ENCODE peak calls at places on chromosomes 1 and 21, in six cellular contexts. Q, X, G, N, M and J are unnamed samples.

GRCh38 chr1:159556931-159557369 is 21.1 kb upstream of the OR10J5 start:
- DNase-seq in Q (no peak), X (no peak), G (no peak), M (no peak), N (no peak), J (no peak)

GRCh38 chr1:112686417-112686816 is 12.0 kb downstream of the MOV10 start:
- DNase-seq in X (no peak), N (no peak), G (no peak), Q (no peak), M (no peak), J (no peak)

GRCh38 chr1:2180297-2181245 is 14.0 kb downstream of the FAAP20 start:
- DNase-seq in G (no peak), M (no peak), X (no peak), N (peak; percentile 93), Q (no peak), J (no peak)

GRCh38 chr1:100627018-100627716 is 89.2 kb downstream of the GPR88 start:
- DNase-seq in Q (no peak), X (no peak), M (no peak), N (peak; percentile 86), G (no peak), J (no peak)

GRCh38 chr1:94321662-94322061 is 84.3 kb upstream of the ARHGAP29 start:
- DNase-seq in M (no peak), X (peak; percentile 71), Q (no peak), N (peak; percentile 94), G (no peak), J (no peak)

GRCh38 chr1:152933196-152933595 is 13.8 kb upstream of the SPRR5 start:
- DNase-seq in M (no peak), X (no peak), G (no peak), Q (no peak), N (peak; percentile 30), J (no peak)

GRCh38 chr1:198528376-198528775 is 12.1 kb downstream of the ATP6V1G3 start:
- DNase-seq in Q (no peak), X (no peak), G (no peak), N (peak; percentile 44), M (no peak), J (no peak)

GRCh38 chr1:48688102-48688760 is 88.5 kb downstream of the BEND5 start:
- DNase-seq in G (no peak), M (no peak), N (peak; percentile 29), Q (no peak), X (no peak), J (no peak)

GRCh38 chr1:208654241-208654640 is 410.1 kb upstream of the PLXNA2 start:
- DNase-seq in Q (no peak), M (peak; percentile 17), N (peak; percentile 76), G (no peak), X (no peak), J (no peak)

GRCh38 chr1:31007462-31007991 is 58.0 kb downstream of the PUM1 start:
- DNase-seq in G (no peak), X (peak; percentile 14), Q (no peak), N (peak; percentile 27), M (no peak), J (no peak)

GRCh38 chr1:114122891-114123621 is 30.6 kb downstream of the SYT6 start:
- DNase-seq in N (peak; percentile 76), M (peak; percentile 41), G (peak; percentile 50), X (no peak), Q (no peak), J (no peak)

GRCh38 chr1:3738943-3739342 is 13.3 kb upstream of the CCDC27 start:
- DNase-seq in Q (no peak), M (no peak), G (no peak), N (no peak), X (no peak), J (no peak)

GRCh38 chr1:59828160-59828559 is 13.4 kb downstream of the HOOK1 start:
- DNase-seq in X (no peak), M (no peak), G (no peak), N (no peak), Q (no peak), J (no peak)

GRCh38 chr21:29805110-29805509 is 134.7 kb downstream of the GRIK1 start:
- DNase-seq in X (no peak), Q (no peak), G (no peak), M (no peak), N (no peak), J (no peak)

GRCh38 chr1:43716559-43717281 is 9.4 kb downstream of the ST3GAL3 start:
- DNase-seq in N (no peak), M (no peak), X (no peak), Q (no peak), G (no peak), J (no peak)

GRCh38 chr1:207002731-207003146 is 29.8 kb downstream of the C1orf116 start:
- DNase-seq in X (peak; percentile 55), N (peak; percentile 99), M (no peak), G (no peak), Q (no peak), J (no peak)

DNA sequence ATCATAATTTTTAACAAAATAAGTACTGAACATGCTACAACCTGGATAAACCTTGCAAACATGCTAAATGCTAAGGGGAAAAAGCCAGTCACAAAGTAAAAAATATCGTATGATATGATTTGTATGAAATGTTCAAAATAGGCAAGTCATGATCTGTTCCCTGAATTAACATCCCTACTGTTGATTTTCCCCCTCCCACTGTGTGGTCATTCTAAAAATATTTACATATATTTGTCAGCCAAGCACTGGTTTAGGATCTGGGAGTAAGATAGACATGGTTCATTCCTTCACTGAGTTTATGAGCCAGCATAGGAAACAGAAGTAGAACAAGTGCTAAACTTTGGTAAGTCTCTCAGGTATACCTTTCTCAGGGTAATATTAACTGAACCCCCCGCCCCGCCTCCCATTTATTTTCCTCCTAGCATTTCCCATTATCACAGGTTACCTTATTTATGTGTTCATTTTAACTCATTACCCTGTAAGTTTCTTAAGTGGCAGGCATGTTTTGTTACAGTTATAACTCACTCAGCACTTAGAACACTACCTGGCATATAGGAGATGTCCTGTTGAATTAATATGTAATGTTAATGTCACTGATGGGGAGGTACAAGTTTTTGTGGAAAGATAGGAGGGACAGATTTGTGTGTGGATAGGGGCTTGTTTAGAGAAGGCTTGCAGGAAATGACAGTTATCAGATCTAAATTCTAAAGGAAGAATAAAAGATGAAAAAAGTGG is 12.3 kb downstream of the UQCRH start:
- DNase-seq in X (no peak), N (peak; percentile 63), Q (no peak), G (no peak), M (no peak), J (no peak)
- H3K36me3 ChIP-seq in X (no peaks in the 10 kb centered on the region), N (peaks cover 32% of the 10 kb centered on the region), Q (peaks cover 58% of the 10 kb centered on the region), G (peaks cover 44% of the 10 kb centered on the region), M (peaks cover 38% of the 10 kb centered on the region), J (peaks cover 74% of the 10 kb centered on the region)

GRCh38 chr1:90821152-90821792 is 104.2 kb upstream of the BARHL2 start:
- DNase-seq in M (no peak), X (no peak), G (no peak), Q (no peak), N (no peak), J (no peak)

GRCh38 chr1:90826024-90826423 is 108.9 kb upstream of the BARHL2 start:
- DNase-seq in G (no peak), Q (no peak), N (no peak), M (no peak), X (no peak), J (no peak)

GRCh38 chr1:90821793-90822359 is 104.8 kb upstream of the BARHL2 start:
- DNase-seq in Q (no peak), G (no peak), N (no peak), M (no peak), X (no peak), J (no peak)

GRCh38 chr1:90824551-90824950 is 107.4 kb upstream of the BARHL2 start:
- DNase-seq in G (no peak), Q (no peak), X (no peak), N (no peak), M (no peak), J (no peak)

DNA sequence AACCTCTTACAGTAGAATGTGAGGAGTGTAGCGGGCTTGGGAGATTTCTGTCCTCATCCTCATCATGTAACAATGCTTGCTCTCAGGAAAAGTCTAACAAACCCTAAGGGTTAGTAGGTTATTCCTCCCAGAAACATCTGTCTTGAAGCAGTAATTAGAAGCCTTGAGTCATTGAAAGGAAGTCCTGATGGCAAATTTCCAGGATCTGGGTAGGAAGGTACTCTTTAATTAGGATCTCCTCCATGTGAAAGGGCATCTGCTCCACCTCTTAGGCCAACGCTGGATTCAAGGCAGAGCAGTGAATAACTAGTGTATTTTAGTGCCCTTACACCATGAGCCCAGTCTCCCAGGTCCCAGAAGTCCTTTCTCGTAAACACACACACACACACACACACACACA is 106.6 kb upstream of the BARHL2 start:
- DNase-seq in G (no peak), Q (no peak), N (no peak), M (no peak), X (no peak), J (no peak)
- H3K27me3 ChIP-seq in G (no peaks in the 10 kb centered on the region), Q (no peaks in the 10 kb centered on the region), N (peaks cover 30% of the 10 kb centered on the region), M (peaks cover 29% of the 10 kb centered on the region), X (no peaks in the 10 kb centered on the region), J (no peaks in the 10 kb centered on the region)

GRCh38 chr1:35444519-35444774 is 112.8 kb downstream of the KIAA0319L start:
- DNase-seq in G (no peak), X (no peak), M (no peak), N (no peak), Q (no peak), J (no peak)

GRCh38 chr1:35443768-35444518 is 113.3 kb downstream of the KIAA0319L start:
- DNase-seq in M (no peak), N (peak; percentile 14), G (no peak), Q (no peak), X (no peak), J (no peak)

GRCh38 chr1:35439626-35440025 is 117.6 kb downstream of the KIAA0319L start:
- DNase-seq in N (peak; percentile 51), X (no peak), M (no peak), G (no peak), Q (no peak), J (no peak)

GRCh38 chr1:35442737-35443136 is 114.5 kb downstream of the KIAA0319L start:
- DNase-seq in N (no peak), M (no peak), Q (no peak), X (no peak), G (no peak), J (no peak)

DNA sequence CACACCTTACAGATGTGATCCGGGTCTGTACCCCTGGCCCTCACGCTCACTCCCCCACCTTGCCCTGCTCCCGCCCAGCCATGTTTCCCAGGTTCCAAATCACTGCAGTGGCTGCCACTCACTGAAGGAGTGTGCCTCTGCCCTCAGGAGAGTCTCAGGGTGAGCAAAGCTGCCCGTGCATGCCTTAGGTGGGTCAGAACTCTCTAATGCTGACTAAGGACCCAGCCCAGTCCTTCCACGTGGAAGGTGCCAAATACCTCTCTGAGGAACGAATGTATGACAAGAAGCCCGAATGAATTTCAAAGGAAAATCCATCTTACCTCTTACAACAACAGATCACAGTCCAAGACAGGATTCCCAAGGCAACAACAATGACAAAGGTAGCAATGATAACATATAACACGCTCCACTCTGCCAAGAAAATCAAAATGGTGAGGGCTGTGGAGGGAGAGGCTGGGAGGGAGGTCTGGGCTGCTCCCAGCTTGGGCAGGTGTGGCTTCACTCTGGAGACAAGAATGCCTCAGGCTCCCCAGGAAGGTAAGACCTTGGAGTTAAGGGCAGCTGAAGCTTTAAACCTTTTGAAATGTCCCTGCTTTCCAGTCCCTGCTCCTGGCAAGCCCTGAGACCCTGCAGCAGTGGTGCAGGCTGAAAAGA is 115.2 kb downstream of the KIAA0319L start:
- DNase-seq in G (no peak), N (no peak), X (no peak), M (no peak), Q (no peak), J (no peak)
- H3K36me3 ChIP-seq in G (peaks cover 46% of the 10 kb centered on the region), N (peaks cover 9% of the 10 kb centered on the region), X (peaks cover 2% of the 10 kb centered on the region), M (peaks cover 40% of the 10 kb centered on the region), Q (peaks cover 64% of the 10 kb centered on the region), J (peaks cover 90% of the 10 kb centered on the region)

DNA sequence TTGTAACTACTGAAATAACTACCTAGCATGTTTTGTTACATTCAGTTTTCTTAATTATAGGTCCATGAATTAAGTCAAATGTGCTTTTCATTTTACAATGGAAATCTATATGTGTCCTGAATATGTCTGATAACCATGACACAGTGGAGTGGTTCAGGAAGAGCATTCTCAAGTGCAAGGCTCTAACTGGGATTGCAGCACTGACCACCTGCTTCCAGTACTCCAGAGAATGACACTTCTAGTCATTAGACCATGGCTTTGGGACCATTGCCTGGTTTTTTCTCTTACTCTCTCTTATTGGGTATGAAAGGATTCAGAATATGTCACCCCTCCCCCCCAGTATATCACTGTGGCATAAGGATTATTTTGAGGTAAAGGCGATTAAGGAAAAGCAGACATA is 204.9 kb upstream of the CACYBP start:
- DNase-seq in Q (no peak), X (no peak), G (no peak), N (no peak), M (no peak), J (no peak)
- H3K27me3 ChIP-seq in Q (no peaks in the 10 kb centered on the region), X (no peaks in the 10 kb centered on the region), G (no peaks in the 10 kb centered on the region), N (no peaks in the 10 kb centered on the region), M (no peaks in the 10 kb centered on the region), J (no peaks in the 10 kb centered on the region)